ENCODE peak calls at places on chromosomes 4 and X, in seven cellular contexts. Z is mammary epithelial cell, Y is K562, F is GM23338, M is fibroblast of lung, R is HepG2, P is GM23248. A is an unnamed sample.

GRCh38 chr4:86769794-86770193 is 79.4 kb downstream of the SLC10A6 start:
- DNase-seq in Z (no peak), Y (no peak), F (no peak), M (no peak), R (no peak), P (no peak), A (no peak)

GRCh38 chr4:15459706-15460105 is 10.0 kb upstream of the CC2D2A start:
- DNase-seq in Z (no peak), Y (no peak), F (no peak), M (no peak), R (no peak), P (no peak), A (no peak)

GRCh38 chrX:63428348-63428747 is 77.2 kb upstream of the SPIN4 start:
- DNase-seq in Z (peak), Y (no peak), F (no peak), M (no peak), R (no peak), P (peak), A (no peak)

GRCh38 chr4:5421416-5421815 is 286.9 kb downstream of the EVC2 start:
- DNase-seq in Z (no peak), Y (no peak), F (no peak), M (no peak), R (no peak), P (no peak), A (no peak)

GRCh38 chr4:55127521-55127920 is 2.1 kb upstream of the KDR start:
- DNase-seq in Z (no peak), Y (no peak), F (no peak), M (no peak), R (no peak), P (no peak), A (no peak)

GRCh38 chr4:185712350-185713024 is 99.5 kb downstream of the SORBS2 start:
- DNase-seq in Z (no peak), Y (no peak), F (peak), M (no peak), R (peak), P (no peak), A (no peak)

GRCh38 chr4:27789768-27790167 is 929.1 kb downstream of the STIM2 start:
- DNase-seq in Z (no peak), Y (no peak), F (no peak), M (peak), R (no peak), P (peak), A (no peak)

GRCh38 chr4:100933628-100934027 is 413.7 kb downstream of the PPP3CA start:
- DNase-seq in Z (peak), Y (no peak), F (no peak), M (peak), R (no peak), P (peak), A (no peak)

GRCh38 chr4:94970650-94971049 is 212.9 kb downstream of the BMPR1B start:
- DNase-seq in Z (no peak), Y (no peak), F (no peak), M (no peak), R (no peak), P (no peak), A (no peak)

GRCh38 chr4:66585767-66586166 is 915.5 kb upstream of the EPHA5 start:
- DNase-seq in Z (no peak), Y (no peak), F (no peak), M (no peak), R (no peak), P (no peak), A (no peak)

GRCh38 chr4:27381806-27382205 is 521.2 kb downstream of the STIM2 start:
- DNase-seq in Z (no peak), Y (no peak), F (no peak), M (no peak), R (no peak), P (peak), A (no peak)

GRCh38 chr4:184826315-184827266 is 823 bp upstream of the ACSL1 start:
- DNase-seq in Z (no peak), Y (peak), F (peak), M (no peak), R (no peak), P (peak), A (peak)

GRCh38 chr4:78069859-78070258 is 12.7 kb downstream of the FRAS1 start:
- DNase-seq in Z (no peak), Y (no peak), F (no peak), M (no peak), R (no peak), P (no peak), A (no peak)

GRCh38 chr4:143185253-143186107 is 763 bp downstream of the USP38 start:
- DNase-seq in Z (peak), Y (peak), F (peak), M (peak), R (peak), P (peak), A (peak)

GRCh38 chr4:7397206-7398103 is 37.3 kb downstream of the PSAPL1 start:
- DNase-seq in Z (peak), Y (no peak), F (no peak), M (no peak), R (no peak), P (no peak), A (no peak)

GRCh38 chr4:145735330-145735638 is 55.3 kb downstream of the C4orf51 start:
- DNase-seq in Z (peak), Y (no peak), F (peak), M (peak), R (peak), P (peak), A (peak)

GRCh38 chr4:98470831-98471230 is 187.6 kb downstream of the TSPAN5 start:
- DNase-seq in Z (no peak), Y (peak), F (no peak), M (no peak), R (no peak), P (no peak), A (no peak)

GRCh38 chrX:15129412-15129811 is 140.5 kb downstream of the ASB9 start:
- DNase-seq in Z (no peak), Y (no peak), F (no peak), M (no peak), R (no peak), P (no peak), A (no peak)

GRCh38 chrX:51893931-51894696 is 691 bp downstream of the MAGED1 start:
- DNase-seq in Z (peak), Y (no peak), F (peak), M (peak), R (no peak), P (peak), A (peak)

GRCh38 chr4:8587469-8588195 is 4.9 kb upstream of the CPZ start:
- DNase-seq in Z (no peak), Y (no peak), F (no peak), M (no peak), R (no peak), P (no peak), A (no peak)

GRCh38 chr4:53128959-53129358 is 236.9 kb downstream of the SCFD2 start:
- DNase-seq in Z (no peak), Y (no peak), F (no peak), M (no peak), R (no peak), P (peak), A (peak)

GRCh38 chr4:2417196-2417764 is 1.2 kb downstream of the ZFYVE28 start:
- DNase-seq in Z (no peak), Y (no peak), F (peak), M (no peak), R (no peak), P (peak), A (peak)
- TF ChIP-seq EZH2 in Z (peak), Y (no peak), F (no peak), M (no peak), R (peak), P (no peak), A (no peak)

DNA sequence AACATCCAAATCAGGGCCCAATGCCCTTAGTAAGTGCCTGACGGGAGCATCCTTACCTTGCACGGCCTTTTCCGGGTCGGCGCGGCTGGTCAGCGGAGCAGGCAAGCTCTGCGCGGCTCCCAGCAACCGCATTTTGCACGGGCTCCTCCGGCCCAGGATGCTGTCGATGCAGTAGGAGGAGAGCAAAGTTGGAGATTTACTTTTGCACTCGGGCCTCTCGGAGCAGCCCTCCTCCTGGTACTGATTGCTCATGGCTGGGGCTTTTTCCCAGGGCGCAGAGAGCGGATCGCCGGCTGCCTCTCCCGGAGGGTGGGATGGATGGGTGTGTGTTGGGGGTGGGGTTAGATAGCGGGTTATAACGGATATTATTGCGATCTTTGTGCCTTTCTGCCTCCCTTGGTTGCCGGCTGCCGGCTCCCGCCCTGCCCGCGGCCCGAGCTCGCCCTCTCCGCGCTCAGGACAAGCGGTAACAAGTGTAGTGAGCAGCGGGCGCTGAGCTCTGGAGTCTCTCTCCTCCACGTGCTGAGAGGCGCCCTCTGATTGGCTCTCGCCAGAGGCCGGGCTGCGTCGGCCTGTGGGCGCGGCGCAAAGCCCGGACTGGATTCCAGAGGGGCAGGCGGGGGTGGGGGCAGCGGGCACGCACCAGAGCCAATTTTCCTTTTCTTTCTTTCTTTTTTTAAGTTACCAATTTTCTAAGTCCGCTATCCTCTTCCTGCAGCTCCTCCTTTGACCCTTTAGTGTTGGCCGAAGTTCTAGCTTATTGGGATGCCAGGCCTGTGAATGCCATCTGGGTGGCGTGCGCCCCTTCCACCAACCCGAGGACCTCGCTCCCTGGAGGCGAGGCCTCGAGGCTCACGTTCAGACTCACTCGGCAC is at the start of gene ARX:
- DNase-seq in Z (peak), Y (peak), F (peak), M (peak), R (peak), P (peak), A (peak)
- TF ChIP-seq EZH2 in Z (no peak), Y (no peak), F (peak), M (peak), R (no peak), P (peak), A (peak)

GRCh38 chrX:40102393-40103381 is 4.9 kb upstream of the BCOR start:
- DNase-seq in Z (no peak), Y (peak), F (no peak), M (no peak), R (no peak), P (no peak), A (no peak)
- TF ChIP-seq EZH2 in Z (no peak), Y (no peak), F (no peak), M (no peak), R (no peak), P (no peak), A (no peak)

DNA sequence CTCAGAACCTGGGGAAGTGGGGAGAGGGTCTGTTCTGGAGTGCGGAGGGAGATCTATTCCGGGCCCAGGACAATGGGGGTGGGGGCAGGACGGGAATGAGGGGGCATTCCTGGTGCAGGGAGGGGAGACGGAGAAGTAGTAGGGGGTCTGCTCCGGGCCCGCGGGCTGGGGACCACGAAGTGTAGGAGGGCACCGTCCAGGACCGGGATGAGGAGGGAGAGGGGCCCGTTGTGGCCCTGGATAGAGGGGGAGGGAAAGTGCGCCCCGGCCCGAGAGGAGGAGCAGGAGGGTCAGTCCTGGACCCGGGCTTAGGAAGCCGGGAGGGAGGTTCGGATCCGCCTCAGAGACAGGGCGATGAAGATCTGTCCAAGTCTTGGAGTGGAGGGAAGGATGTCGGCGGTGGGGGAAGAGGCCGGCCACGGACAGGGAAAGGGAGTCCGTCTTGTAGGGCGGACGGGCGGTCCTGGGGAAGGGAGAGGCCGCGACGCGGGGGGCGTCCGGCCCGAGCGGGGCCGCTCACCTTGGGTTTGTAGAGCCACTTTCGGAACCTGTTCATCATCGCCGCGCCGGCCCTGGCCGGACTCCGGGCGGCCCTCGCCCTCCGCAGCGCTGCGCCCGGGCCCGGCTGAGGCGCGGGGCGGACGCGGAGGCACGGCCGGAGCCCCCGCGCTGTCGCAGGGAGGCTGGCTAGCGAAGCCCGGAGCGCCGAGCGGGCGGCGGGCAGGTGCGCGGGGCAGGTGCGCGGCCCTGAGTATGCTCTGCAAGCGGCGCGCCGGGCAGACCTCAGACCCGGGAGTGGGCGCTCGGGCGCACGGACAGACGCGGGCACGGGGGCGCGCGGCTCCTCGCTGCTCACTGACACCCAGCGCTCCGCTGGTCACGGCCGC is at the start of gene ZFYVE28:
- DNase-seq in Z (peak), Y (peak), F (peak), M (no peak), R (no peak), P (peak), A (peak)
- TF ChIP-seq EZH2 in Z (no peak), Y (no peak), F (peak), M (peak), R (peak), P (no peak), A (no peak)

GRCh38 chrX:135522878-135523693 is 2.6 kb downstream of the INTS6L start:
- DNase-seq in Z (no peak), Y (no peak), F (no peak), M (peak), R (no peak), P (peak), A (no peak)

GRCh38 chrX:135520022-135520552 is 373 bp upstream of the INTS6L start:
- DNase-seq in Z (peak), Y (no peak), F (peak), M (peak), R (no peak), P (peak), A (no peak)

GRCh38 chrX:135522132-135522530 is 1.7 kb downstream of the INTS6L start:
- DNase-seq in Z (no peak), Y (peak), F (no peak), M (no peak), R (no peak), P (no peak), A (no peak)

GRCh38 chrX:135520553-135521404 is at the start of gene INTS6L:
- DNase-seq in Z (peak), Y (peak), F (peak), M (peak), R (no peak), P (peak), A (peak)

DNA sequence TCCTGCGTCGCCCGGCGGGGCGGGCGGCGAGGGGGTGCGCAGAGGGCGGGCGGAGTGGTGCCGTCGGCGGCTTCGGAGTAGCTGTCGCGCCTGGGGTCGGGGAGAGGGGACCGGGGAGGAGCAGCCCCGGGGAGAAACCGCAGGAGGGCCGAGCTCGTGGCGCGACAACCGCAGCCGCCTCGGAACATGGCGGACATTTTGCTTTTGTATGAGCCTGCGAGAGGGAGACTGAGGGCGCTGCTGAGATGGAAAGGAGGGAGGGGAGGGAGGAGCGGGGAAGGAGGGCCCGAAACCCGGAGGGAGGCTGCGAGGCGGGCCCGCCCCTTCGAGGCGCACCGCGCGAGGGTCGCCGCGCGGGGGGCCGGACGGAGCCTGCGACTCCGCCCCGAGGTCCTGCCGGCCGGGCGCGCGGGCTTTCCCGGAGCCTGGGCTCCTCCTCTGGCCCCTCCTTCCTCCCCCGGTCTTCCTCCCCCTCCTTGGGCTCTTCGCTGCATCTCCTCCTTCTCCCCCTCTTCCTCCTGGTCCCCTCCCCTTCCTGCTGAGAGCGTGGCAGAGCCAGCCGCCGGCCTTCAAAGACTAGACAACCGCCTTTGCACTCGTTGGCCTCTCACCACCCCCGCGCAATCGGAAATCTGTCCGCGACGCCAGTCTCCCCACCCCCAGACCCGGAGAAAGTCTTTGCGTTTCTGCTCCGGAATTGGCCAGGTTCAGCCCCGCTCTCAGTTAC is 1.1 kb downstream of the INTS6L start:
- DNase-seq in Z (peak), Y (peak), F (peak), M (peak), R (no peak), P (peak), A (peak)
- TF ChIP-seq EZH2 in Z (no peak), Y (no peak), F (no peak), M (no peak), R (no peak), P (no peak), A (no peak)

DNA sequence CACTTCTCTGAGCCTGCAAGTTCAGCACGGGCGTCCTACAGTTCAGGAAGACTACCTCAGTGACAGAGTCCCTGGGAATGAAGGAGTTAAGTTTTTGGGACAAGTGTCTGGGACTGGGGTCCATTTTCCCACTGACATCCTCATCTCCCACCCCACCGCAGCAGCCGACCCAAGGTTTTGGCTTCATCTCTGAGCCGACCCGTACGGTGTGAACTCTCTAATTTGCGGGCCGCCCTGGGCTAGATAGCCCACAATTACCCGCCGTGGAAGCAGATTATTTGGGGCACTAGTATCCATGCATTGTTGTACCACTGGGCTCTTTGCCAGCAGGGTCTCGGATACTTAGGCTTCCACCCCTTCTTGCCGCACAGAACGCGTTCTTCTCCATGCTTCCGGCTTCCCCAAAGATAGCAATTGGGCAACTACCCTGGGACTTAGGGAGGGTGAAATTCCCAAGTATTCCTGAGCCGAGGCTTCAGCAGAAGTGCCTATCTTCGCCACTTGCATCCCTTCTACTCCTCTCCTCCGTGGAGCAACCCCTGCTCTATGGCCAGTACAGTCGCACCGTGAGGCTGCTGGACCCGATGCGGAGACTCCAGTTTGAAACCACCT is 2.4 kb downstream of the IL1RAPL2 start:
- DNase-seq in Z (no peak), Y (no peak), F (peak), M (no peak), R (no peak), P (no peak), A (no peak)
- TF ChIP-seq EZH2 in Z (no peak), Y (no peak), F (peak), M (no peak), R (no peak), P (no peak), A (no peak)

DNA sequence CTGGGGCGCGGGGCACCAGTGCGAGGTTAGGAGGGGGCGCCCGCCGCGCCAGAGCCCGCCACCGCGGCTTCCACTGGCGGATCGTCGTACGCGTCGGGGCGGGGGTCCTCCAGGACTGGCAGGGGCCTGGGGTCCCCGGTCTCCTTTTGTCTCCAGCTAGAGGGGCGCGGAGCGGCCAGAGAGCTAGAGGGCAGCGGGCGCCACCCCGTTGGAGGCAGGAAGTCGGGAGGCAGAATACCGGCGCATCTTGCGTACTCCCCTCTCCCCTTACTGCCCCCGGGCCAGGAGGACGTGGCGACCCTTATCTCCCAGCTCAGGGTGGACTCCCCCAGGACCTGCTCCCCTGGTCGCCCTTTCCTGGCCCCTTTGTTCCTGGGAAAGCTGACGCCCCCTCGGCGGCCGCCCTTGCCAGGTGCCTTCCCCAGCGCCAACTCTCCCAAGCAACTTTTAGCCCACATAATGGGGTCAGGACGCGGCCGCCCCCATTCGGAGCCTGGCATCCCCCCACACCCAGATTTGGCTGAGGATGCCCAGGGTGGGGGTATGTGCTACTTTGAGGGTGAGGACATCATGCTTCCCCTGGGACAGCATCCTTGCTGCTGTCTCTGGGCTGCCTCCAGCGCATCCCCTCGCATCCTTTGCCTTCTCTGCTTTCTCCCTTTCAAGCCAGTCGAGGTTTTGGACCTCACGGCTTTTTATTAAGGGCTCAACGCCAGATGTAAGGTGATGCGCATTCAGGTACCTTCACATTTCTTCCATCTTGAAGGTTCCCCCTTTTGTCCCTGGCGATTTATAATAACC is 976 bp downstream of the CNKSR2 start:
- DNase-seq in Z (no peak), Y (no peak), F (peak), M (no peak), R (no peak), P (no peak), A (no peak)
- TF ChIP-seq EZH2 in Z (no peak), Y (no peak), F (no peak), M (no peak), R (no peak), P (peak), A (peak)

DNA sequence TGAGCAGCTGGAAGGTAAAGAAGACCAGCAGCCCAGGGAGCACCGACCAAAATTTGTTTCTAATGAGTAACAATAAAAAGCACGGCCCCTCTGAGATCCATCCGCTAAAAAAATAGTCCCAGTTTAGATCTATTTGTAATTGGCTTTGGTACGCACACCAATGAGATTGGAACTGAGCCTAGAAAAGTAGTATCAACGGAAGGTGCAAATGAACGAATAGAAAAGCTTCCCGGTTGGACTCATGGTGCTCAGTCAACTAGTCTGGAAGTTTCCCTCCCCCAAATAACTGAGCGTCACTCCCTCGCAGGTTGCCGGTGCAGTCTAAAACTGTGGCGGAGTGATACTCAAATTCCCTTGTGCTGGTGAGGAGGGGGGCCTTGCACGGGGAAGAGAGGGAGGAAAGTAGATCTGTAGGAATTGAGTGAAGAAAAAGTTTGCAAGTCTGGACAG is at the start of gene COL4A5:
- DNase-seq in Z (peak), Y (peak), F (peak), M (peak), R (peak), P (peak), A (peak)
- TF ChIP-seq EZH2 in Z (no peak), Y (no peak), F (no peak), M (no peak), R (no peak), P (no peak), A (no peak)

A was measured in endothelial cell of umbilical vein.